ENCODE peak calls at places on chromosomes 5 and 9, in nine cellular contexts. L is NCI-H2029, S is occipital lobe, J is body of pancreas, Q is left kidney, O is T-helper 22 cell, C is MCF 10A, F is H1, P is ELR. I is an unnamed sample.

GRCh38 chr5:133723126-133723525 is 110.8 kb upstream of the FSTL4 start:
- DNase-seq in L (no peak), S (no peak), J (no peak), Q (no peak), O (no peak), C (no peak), F (no peak), P (no peak), I (no peak)

GRCh38 chr9:73179594-73179993 is 27.9 kb downstream of the ANXA1 start:
- DNase-seq in L (no peak), S (no peak), J (no peak), Q (peak), O (no peak), C (peak), F (no peak), P (peak), I (no peak)

GRCh38 chr5:120538149-120538548 is 74.0 kb downstream of the PRR16 start:
- DNase-seq in L (no peak), S (no peak), J (no peak), Q (no peak), O (no peak), C (peak), F (no peak), P (peak), I (no peak)

GRCh38 chr9:12705738-12706391 is 12.7 kb downstream of the TYRP1 start:
- DNase-seq in L (no peak), S (no peak), J (no peak), Q (no peak), O (no peak), C (no peak), F (no peak), P (no peak), I (no peak)

GRCh38 chr5:1824109-1824821 is 23.1 kb downstream of the NDUFS6 start:
- DNase-seq in L (no peak), S (no peak), J (no peak), Q (no peak), O (no peak), C (no peak), F (no peak), P (no peak), I (no peak)

GRCh38 chr5:33037101-33037500 is 326.0 kb downstream of the NPR3 start:
- DNase-seq in L (no peak), S (no peak), J (no peak), Q (no peak), O (no peak), C (no peak), F (no peak), P (no peak), I (no peak)

GRCh38 chr5:82623094-82623514 is 344.9 kb upstream of the RPS23 start:
- DNase-seq in L (no peak), S (no peak), J (no peak), Q (no peak), O (no peak), C (no peak), F (no peak), P (no peak), I (no peak)

GRCh38 chr5:44845777-44846176 is 37.0 kb downstream of the MRPS30 start:
- DNase-seq in L (no peak), S (no peak), J (no peak), Q (no peak), O (no peak), C (no peak), F (no peak), P (no peak), I (no peak)

GRCh38 chr9:98607787-98608186 is 100.9 kb downstream of the GABBR2 start:
- DNase-seq in L (no peak), S (no peak), J (no peak), Q (no peak), O (no peak), C (peak), F (no peak), P (peak), I (no peak)

GRCh38 chr5:153658606-153659005 is 168.1 kb downstream of the GRIA1 start:
- DNase-seq in L (no peak), S (no peak), J (no peak), Q (no peak), O (no peak), C (no peak), F (peak), P (no peak), I (no peak)

GRCh38 chr5:121366515-121366914 is 485.2 kb upstream of the FTMT start:
- DNase-seq in L (no peak), S (no peak), J (no peak), Q (no peak), O (no peak), C (peak), F (no peak), P (peak), I (no peak)